ENCODE peak calls at places on chromosomes 2 and 18, in five cellular contexts. One of them, this sample, is unnamed.

GRCh38 chr2:120230515-120231471 is 7.6 kb upstream of the TMEM185B start:
- DNase-seq in HCT116: no peak
- DNase-seq in activated naive CD8-positive, alpha-beta T cell treated with anti-CD3 and anti-CD28 coated beads for 36 hours: no peak
- DNase-seq in NCI-H1105 treated with DMSO at 0.1 percent for 48 hours: no peak
- DNase-seq in non-pigmented ciliary epithelial cell: no peak
- DNase-seq in this sample: no peak

GRCh38 chr2:15803987-15804619 is 136.2 kb upstream of the MYCN start:
- DNase-seq in NCI-H1105 treated with DMSO at 0.1 percent for 48 hours: no peak
- DNase-seq in HCT116: no peak
- DNase-seq in non-pigmented ciliary epithelial cell: no peak
- DNase-seq in activated naive CD8-positive, alpha-beta T cell treated with anti-CD3 and anti-CD28 coated beads for 36 hours: no peak
- DNase-seq in this sample: no peak

GRCh38 chr2:42842418-42842817 is 50.0 kb upstream of the HAAO start:
- DNase-seq in activated naive CD8-positive, alpha-beta T cell treated with anti-CD3 and anti-CD28 coated beads for 36 hours: no peak
- DNase-seq in non-pigmented ciliary epithelial cell: no peak
- DNase-seq in HCT116: no peak
- DNase-seq in NCI-H1105 treated with DMSO at 0.1 percent for 48 hours: no peak
- DNase-seq in this sample: no peak

GRCh38 chr2:85843543-85843942 is 45.2 kb downstream of the ST3GAL5 start:
- DNase-seq in HCT116: no peak
- DNase-seq in NCI-H1105 treated with DMSO at 0.1 percent for 48 hours: no peak
- DNase-seq in non-pigmented ciliary epithelial cell: no peak
- DNase-seq in activated naive CD8-positive, alpha-beta T cell treated with anti-CD3 and anti-CD28 coated beads for 36 hours: no peak
- DNase-seq in this sample: no peak

GRCh38 chr2:201964631-201965206 is 68.9 kb upstream of the FZD7 start:
- DNase-seq in HCT116: no peak
- DNase-seq in non-pigmented ciliary epithelial cell: no peak
- DNase-seq in NCI-H1105 treated with DMSO at 0.1 percent for 48 hours: no peak
- DNase-seq in activated naive CD8-positive, alpha-beta T cell treated with anti-CD3 and anti-CD28 coated beads for 36 hours: peak
- DNase-seq in this sample: peak

GRCh38 chr2:8412586-8412985 is 269.3 kb upstream of the ID2 start:
- DNase-seq in activated naive CD8-positive, alpha-beta T cell treated with anti-CD3 and anti-CD28 coated beads for 36 hours: no peak
- DNase-seq in HCT116: no peak
- DNase-seq in non-pigmented ciliary epithelial cell: no peak
- DNase-seq in NCI-H1105 treated with DMSO at 0.1 percent for 48 hours: no peak
- DNase-seq in this sample: no peak

GRCh38 chr2:3598912-3599854 is 4.3 kb downstream of the COLEC11 start:
- DNase-seq in HCT116: no peak
- DNase-seq in non-pigmented ciliary epithelial cell: no peak
- DNase-seq in NCI-H1105 treated with DMSO at 0.1 percent for 48 hours: no peak
- DNase-seq in activated naive CD8-positive, alpha-beta T cell treated with anti-CD3 and anti-CD28 coated beads for 36 hours: no peak
- DNase-seq in this sample: no peak

GRCh38 chr18:46226461-46226860 is 122.3 kb downstream of the HAUS1 start:
- DNase-seq in NCI-H1105 treated with DMSO at 0.1 percent for 48 hours: no peak
- DNase-seq in non-pigmented ciliary epithelial cell: no peak
- DNase-seq in activated naive CD8-positive, alpha-beta T cell treated with anti-CD3 and anti-CD28 coated beads for 36 hours: no peak
- DNase-seq in HCT116: no peak
- DNase-seq in this sample: no peak

GRCh38 chr2:41572154-41572553 is 475.7 kb upstream of the PKDCC start:
- DNase-seq in HCT116: no peak
- DNase-seq in non-pigmented ciliary epithelial cell: no peak
- DNase-seq in NCI-H1105 treated with DMSO at 0.1 percent for 48 hours: no peak
- DNase-seq in activated naive CD8-positive, alpha-beta T cell treated with anti-CD3 and anti-CD28 coated beads for 36 hours: no peak
- DNase-seq in this sample: no peak

GRCh38 chr2:174444761-174445160 is 42.1 kb downstream of the GPR155 start:
- DNase-seq in activated naive CD8-positive, alpha-beta T cell treated with anti-CD3 and anti-CD28 coated beads for 36 hours: no peak
- DNase-seq in HCT116: no peak
- DNase-seq in NCI-H1105 treated with DMSO at 0.1 percent for 48 hours: no peak
- DNase-seq in non-pigmented ciliary epithelial cell: no peak
- DNase-seq in this sample: no peak

GRCh38 chr18:24928479-24928878 is 423.5 kb downstream of the ZNF521 start:
- DNase-seq in NCI-H1105 treated with DMSO at 0.1 percent for 48 hours: peak
- DNase-seq in HCT116: no peak
- DNase-seq in non-pigmented ciliary epithelial cell: no peak
- DNase-seq in activated naive CD8-positive, alpha-beta T cell treated with anti-CD3 and anti-CD28 coated beads for 36 hours: no peak
- DNase-seq in this sample: no peak

GRCh38 chr2:26588576-26588975 is 52.6 kb downstream of the CIB4 start:
- DNase-seq in non-pigmented ciliary epithelial cell: no peak
- DNase-seq in activated naive CD8-positive, alpha-beta T cell treated with anti-CD3 and anti-CD28 coated beads for 36 hours: no peak
- DNase-seq in NCI-H1105 treated with DMSO at 0.1 percent for 48 hours: no peak
- DNase-seq in HCT116: no peak
- DNase-seq in this sample: no peak

GRCh38 chr2:182186132-182186735 is 200.6 kb downstream of the PPP1R1C start:
- DNase-seq in activated naive CD8-positive, alpha-beta T cell treated with anti-CD3 and anti-CD28 coated beads for 36 hours: no peak
- DNase-seq in HCT116: peak
- DNase-seq in NCI-H1105 treated with DMSO at 0.1 percent for 48 hours: peak
- DNase-seq in non-pigmented ciliary epithelial cell: no peak
- DNase-seq in this sample: peak

GRCh38 chr2:183049420-183049819 is 11.2 kb upstream of the NCKAP1 start:
- DNase-seq in non-pigmented ciliary epithelial cell: no peak
- DNase-seq in HCT116: no peak
- DNase-seq in NCI-H1105 treated with DMSO at 0.1 percent for 48 hours: no peak
- DNase-seq in activated naive CD8-positive, alpha-beta T cell treated with anti-CD3 and anti-CD28 coated beads for 36 hours: no peak
- DNase-seq in this sample: no peak

GRCh38 chr18:38033282-38033681 is 467.7 kb upstream of the CELF4 start:
- DNase-seq in NCI-H1105 treated with DMSO at 0.1 percent for 48 hours: no peak
- DNase-seq in non-pigmented ciliary epithelial cell: no peak
- DNase-seq in HCT116: no peak
- DNase-seq in activated naive CD8-positive, alpha-beta T cell treated with anti-CD3 and anti-CD28 coated beads for 36 hours: no peak
- DNase-seq in this sample: no peak

GRCh38 chr2:8159211-8159965 is 522.5 kb upstream of the ID2 start:
- DNase-seq in non-pigmented ciliary epithelial cell: no peak
- DNase-seq in NCI-H1105 treated with DMSO at 0.1 percent for 48 hours: no peak
- DNase-seq in HCT116: no peak
- DNase-seq in activated naive CD8-positive, alpha-beta T cell treated with anti-CD3 and anti-CD28 coated beads for 36 hours: no peak
- DNase-seq in this sample: no peak

GRCh38 chr18:23872701-23873550 is 141.6 kb upstream of the TTC39C start:
- DNase-seq in HCT116: peak
- DNase-seq in activated naive CD8-positive, alpha-beta T cell treated with anti-CD3 and anti-CD28 coated beads for 36 hours: peak
- DNase-seq in non-pigmented ciliary epithelial cell: no peak
- DNase-seq in NCI-H1105 treated with DMSO at 0.1 percent for 48 hours: no peak
- DNase-seq in this sample: no peak

GRCh38 chr2:44895061-44895460 is 46.4 kb upstream of the SIX3 start:
- DNase-seq in non-pigmented ciliary epithelial cell: no peak
- DNase-seq in activated naive CD8-positive, alpha-beta T cell treated with anti-CD3 and anti-CD28 coated beads for 36 hours: no peak
- DNase-seq in NCI-H1105 treated with DMSO at 0.1 percent for 48 hours: no peak
- DNase-seq in HCT116: no peak
- DNase-seq in this sample: no peak

GRCh38 chr2:146821836-146822316 is 1023.0 kb upstream of the ACVR2A start:
- DNase-seq in HCT116: no peak
- DNase-seq in activated naive CD8-positive, alpha-beta T cell treated with anti-CD3 and anti-CD28 coated beads for 36 hours: no peak
- DNase-seq in non-pigmented ciliary epithelial cell: no peak
- DNase-seq in NCI-H1105 treated with DMSO at 0.1 percent for 48 hours: no peak
- DNase-seq in this sample: no peak

GRCh38 chr2:195520671-195521155 is 136.3 kb upstream of the SLC39A10 start:
- DNase-seq in non-pigmented ciliary epithelial cell: peak
- DNase-seq in HCT116: no peak
- DNase-seq in NCI-H1105 treated with DMSO at 0.1 percent for 48 hours: no peak
- DNase-seq in activated naive CD8-positive, alpha-beta T cell treated with anti-CD3 and anti-CD28 coated beads for 36 hours: no peak
- DNase-seq in this sample: no peak

GRCh38 chr18:23141022-23141999 is 6.0 kb downstream of the CABLES1 start:
- DNase-seq in activated naive CD8-positive, alpha-beta T cell treated with anti-CD3 and anti-CD28 coated beads for 36 hours: no peak
- DNase-seq in HCT116: no peak
- DNase-seq in NCI-H1105 treated with DMSO at 0.1 percent for 48 hours: peak
- DNase-seq in non-pigmented ciliary epithelial cell: no peak
- DNase-seq in this sample: no peak

GRCh38 chr2:220394433-220394832 is 767.0 kb downstream of the SLC4A3 start:
- DNase-seq in NCI-H1105 treated with DMSO at 0.1 percent for 48 hours: peak
- DNase-seq in non-pigmented ciliary epithelial cell: peak
- DNase-seq in activated naive CD8-positive, alpha-beta T cell treated with anti-CD3 and anti-CD28 coated beads for 36 hours: no peak
- DNase-seq in HCT116: no peak
- DNase-seq in this sample: peak

GRCh38 chr18:24600076-24600654 is 139.7 kb downstream of the HRH4 start:
- DNase-seq in NCI-H1105 treated with DMSO at 0.1 percent for 48 hours: peak
- DNase-seq in non-pigmented ciliary epithelial cell: peak
- DNase-seq in activated naive CD8-positive, alpha-beta T cell treated with anti-CD3 and anti-CD28 coated beads for 36 hours: no peak
- DNase-seq in HCT116: peak
- DNase-seq in this sample: peak

GRCh38 chr18:80133124-80133523 is 24.1 kb downstream of the ADNP2 start:
- DNase-seq in NCI-H1105 treated with DMSO at 0.1 percent for 48 hours: no peak
- DNase-seq in HCT116: no peak
- DNase-seq in activated naive CD8-positive, alpha-beta T cell treated with anti-CD3 and anti-CD28 coated beads for 36 hours: no peak
- DNase-seq in non-pigmented ciliary epithelial cell: no peak
- DNase-seq in this sample: no peak

GRCh38 chr2:226115102-226115831 is 684.4 kb downstream of the IRS1 start:
- DNase-seq in non-pigmented ciliary epithelial cell: peak
- DNase-seq in HCT116: peak
- DNase-seq in activated naive CD8-positive, alpha-beta T cell treated with anti-CD3 and anti-CD28 coated beads for 36 hours: no peak
- DNase-seq in NCI-H1105 treated with DMSO at 0.1 percent for 48 hours: no peak
- DNase-seq in this sample: no peak

GRCh38 chr2:133122529-133122928 is 445.7 kb downstream of the NCKAP5 start:
- DNase-seq in HCT116: no peak
- DNase-seq in NCI-H1105 treated with DMSO at 0.1 percent for 48 hours: no peak
- DNase-seq in activated naive CD8-positive, alpha-beta T cell treated with anti-CD3 and anti-CD28 coated beads for 36 hours: no peak
- DNase-seq in non-pigmented ciliary epithelial cell: no peak
- DNase-seq in this sample: no peak

GRCh38 chr2:64114912-64115277 is 29.3 kb downstream of the PELI1 start:
- DNase-seq in activated naive CD8-positive, alpha-beta T cell treated with anti-CD3 and anti-CD28 coated beads for 36 hours: no peak
- DNase-seq in HCT116: no peak
- DNase-seq in NCI-H1105 treated with DMSO at 0.1 percent for 48 hours: no peak
- DNase-seq in non-pigmented ciliary epithelial cell: no peak
- DNase-seq in this sample: no peak

GRCh38 chr2:29829841-29830240 is 91.5 kb downstream of the ALK start:
- DNase-seq in HCT116: no peak
- DNase-seq in non-pigmented ciliary epithelial cell: no peak
- DNase-seq in activated naive CD8-positive, alpha-beta T cell treated with anti-CD3 and anti-CD28 coated beads for 36 hours: no peak
- DNase-seq in NCI-H1105 treated with DMSO at 0.1 percent for 48 hours: no peak
- DNase-seq in this sample: no peak

GRCh38 chr2:110860620-110861019 is 128.2 kb downstream of the ACOXL start:
- DNase-seq in non-pigmented ciliary epithelial cell: no peak
- DNase-seq in HCT116: no peak
- DNase-seq in activated naive CD8-positive, alpha-beta T cell treated with anti-CD3 and anti-CD28 coated beads for 36 hours: no peak
- DNase-seq in NCI-H1105 treated with DMSO at 0.1 percent for 48 hours: no peak
- DNase-seq in this sample: no peak

GRCh38 chr2:183927367-183928355 is 670.7 kb upstream of the ZNF804A start:
- DNase-seq in NCI-H1105 treated with DMSO at 0.1 percent for 48 hours: no peak
- DNase-seq in non-pigmented ciliary epithelial cell: peak
- DNase-seq in HCT116: no peak
- DNase-seq in activated naive CD8-positive, alpha-beta T cell treated with anti-CD3 and anti-CD28 coated beads for 36 hours: no peak
- DNase-seq in this sample: no peak

GRCh38 chr18:50315100-50315871 is 27.8 kb upstream of the CXXC1 start:
- DNase-seq in non-pigmented ciliary epithelial cell: no peak
- DNase-seq in NCI-H1105 treated with DMSO at 0.1 percent for 48 hours: no peak
- DNase-seq in HCT116: no peak
- DNase-seq in activated naive CD8-positive, alpha-beta T cell treated with anti-CD3 and anti-CD28 coated beads for 36 hours: no peak
- DNase-seq in this sample: no peak

This sample was measured in NCI-H2081.